ENCODE peak calls at places on chromosome 16, in four cellular contexts. L is adrenal gland, A is transverse colon, F is testis. H is an unnamed sample.
A peak's percentile ranks its signal among the peaks of the same experiment; 100 is the strongest.

GRCh38 chr16:12159672-12160071 is 183.1 kb downstream of the SNX29 start:
- DNase-seq in L (no peak), A (no peak), F (no peak), H (no peak)

GRCh38 chr16:57266531-57267268 is 17.8 kb downstream of the PLLP start:
- DNase-seq in L (no peak), A (no peak), F (peak; percentile 54), H (no peak)

GRCh38 chr16:28193530-28194423 is 18.0 kb downstream of the XPO6 start:
- DNase-seq in L (no peak), A (no peak), F (no peak), H (no peak)

GRCh38 chr16:2966043-2966802 is 2.1 kb downstream of the KREMEN2 start:
- DNase-seq in L (no peak), A (peak; percentile 8), F (no peak), H (no peak)

GRCh38 chr16:65822148-65822547 is 544.3 kb upstream of the CDH5 start:
- DNase-seq in L (no peak), A (no peak), F (no peak), H (no peak)

GRCh38 chr16:12434567-12434966 is 369.1 kb downstream of the CPPED1 start:
- DNase-seq in L (no peak), A (no peak), F (peak; percentile 32), H (no peak)

GRCh38 chr16:89026121-89026612 is 49.2 kb upstream of the CBFA2T3 start:
- DNase-seq in L (no peak), A (no peak), F (no peak), H (no peak)

GRCh38 chr16:47262938-47263337 is 119.2 kb upstream of the NETO2 start:
- DNase-seq in L (no peak), A (no peak), F (no peak), H (no peak)

GRCh38 chr16:55047903-55048497 is 117.3 kb downstream of the IRX5 start:
- DNase-seq in L (no peak), A (no peak), F (no peak), H (no peak)

GRCh38 chr16:31038993-31039392 is 5.6 kb downstream of the STX4 start:
- DNase-seq in L (no peak), A (no peak), F (no peak), H (no peak)

GRCh38 chr16:87076950-87077749 is 240.0 kb downstream of the C16orf95 start:
- DNase-seq in L (peak; percentile 50), A (peak; percentile 67), F (no peak), H (no peak)

GRCh38 chr16:2975161-2975795 is 5.0 kb downstream of the PKMYT1 start:
- DNase-seq in L (no peak), A (no peak), F (no peak), H (no peak)

GRCh38 chr16:4384497-4384896 is 12.8 kb downstream of the VASN start:
- DNase-seq in L (no peak), A (no peak), F (no peak), H (no peak)

GRCh38 chr16:13122074-13122473 is 220.7 kb downstream of the SHISA9 start:
- DNase-seq in L (no peak), A (no peak), F (no peak), H (no peak)

GRCh38 chr16:11183035-11183812 is 72.8 kb downstream of the SOCS1 start:
- DNase-seq in L (no peak), A (peak; percentile 30), F (no peak), H (no peak)

GRCh38 chr16:84013787-84014569 is 28.6 kb downstream of the SLC38A8 start:
- DNase-seq in L (peak; percentile 84), A (peak; percentile 92), F (peak; percentile 81), H (no peak)

GRCh38 chr16:621526-622105 is 9.2 kb upstream of the WFIKKN1 start:
- DNase-seq in L (no peak), A (no peak), F (no peak), H (no peak)

GRCh38 chr16:63447121-63447520 is 1410.9 kb upstream of the CDH8 start:
- DNase-seq in L (no peak), A (no peak), F (no peak), H (no peak)

GRCh38 chr16:1458977-1459341 is 14.6 kb upstream of the CCDC154 start:
- DNase-seq in L (no peak), A (no peak), F (no peak), H (no peak)

GRCh38 chr16:59684911-59685310 is 950.8 kb upstream of the GOT2 start:
- DNase-seq in L (no peak), A (no peak), F (no peak), H (no peak)

DNA sequence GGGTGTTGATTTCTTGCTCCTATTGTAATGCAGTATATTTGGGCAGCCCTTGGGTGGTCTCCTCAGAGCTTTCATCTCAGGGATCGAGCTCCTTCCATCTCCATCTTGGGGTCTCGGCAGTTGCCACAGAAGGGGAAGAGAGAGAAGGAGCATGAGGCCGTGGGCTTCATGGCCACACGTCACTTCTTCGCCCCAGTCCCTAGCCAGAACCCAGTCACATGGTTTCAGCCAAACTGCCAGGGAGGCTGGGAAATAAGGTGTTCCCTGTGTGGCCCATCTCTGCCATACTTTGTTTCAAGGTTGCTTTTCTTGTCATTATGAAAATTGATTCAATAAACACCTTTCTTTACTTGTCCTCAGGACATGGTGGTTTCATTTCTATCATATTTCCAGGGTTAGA is 68.4 kb upstream of the NKD1 start:
- DNase-seq in L (no peak), A (no peak), F (no peak), H (no peak)
- TF ChIP-seq POLR2A in L (no peak), A (no peak), F (no peak), H (no peak)

GRCh38 chr16:79598341-79599181 is 2.0 kb downstream of the MAF start:
- DNase-seq in L (peak; percentile 67), A (peak; percentile 41), F (peak; percentile 50), H (peak; percentile 67)
- H3K4me3 ChIP-seq in L (peak overlapping the region; percentile 48), A (peak overlapping the region; percentile 46), F (peak overlapping the region; percentile 83), H (peak overlapping the region; percentile 73)

GRCh38 chr16:67179421-67180080 is 4.2 kb downstream of the MATCAP1 start:
- DNase-seq in L (no peak), A (no peak), F (no peak), H (peak; percentile 39)

GRCh38 chr16:67180166-67180565 is 3.6 kb downstream of the MATCAP1 start:
- DNase-seq in L (no peak), A (no peak), F (no peak), H (no peak)

GRCh38 chr16:67174706-67175231 is 4.4 kb downstream of the NOL3 start:
- DNase-seq in L (no peak), A (no peak), F (no peak), H (peak; percentile 56)

GRCh38 chr16:67176662-67177061 is 6.3 kb downstream of the NOL3 start:
- DNase-seq in L (no peak), A (no peak), F (no peak), H (peak; percentile 50)

DNA sequence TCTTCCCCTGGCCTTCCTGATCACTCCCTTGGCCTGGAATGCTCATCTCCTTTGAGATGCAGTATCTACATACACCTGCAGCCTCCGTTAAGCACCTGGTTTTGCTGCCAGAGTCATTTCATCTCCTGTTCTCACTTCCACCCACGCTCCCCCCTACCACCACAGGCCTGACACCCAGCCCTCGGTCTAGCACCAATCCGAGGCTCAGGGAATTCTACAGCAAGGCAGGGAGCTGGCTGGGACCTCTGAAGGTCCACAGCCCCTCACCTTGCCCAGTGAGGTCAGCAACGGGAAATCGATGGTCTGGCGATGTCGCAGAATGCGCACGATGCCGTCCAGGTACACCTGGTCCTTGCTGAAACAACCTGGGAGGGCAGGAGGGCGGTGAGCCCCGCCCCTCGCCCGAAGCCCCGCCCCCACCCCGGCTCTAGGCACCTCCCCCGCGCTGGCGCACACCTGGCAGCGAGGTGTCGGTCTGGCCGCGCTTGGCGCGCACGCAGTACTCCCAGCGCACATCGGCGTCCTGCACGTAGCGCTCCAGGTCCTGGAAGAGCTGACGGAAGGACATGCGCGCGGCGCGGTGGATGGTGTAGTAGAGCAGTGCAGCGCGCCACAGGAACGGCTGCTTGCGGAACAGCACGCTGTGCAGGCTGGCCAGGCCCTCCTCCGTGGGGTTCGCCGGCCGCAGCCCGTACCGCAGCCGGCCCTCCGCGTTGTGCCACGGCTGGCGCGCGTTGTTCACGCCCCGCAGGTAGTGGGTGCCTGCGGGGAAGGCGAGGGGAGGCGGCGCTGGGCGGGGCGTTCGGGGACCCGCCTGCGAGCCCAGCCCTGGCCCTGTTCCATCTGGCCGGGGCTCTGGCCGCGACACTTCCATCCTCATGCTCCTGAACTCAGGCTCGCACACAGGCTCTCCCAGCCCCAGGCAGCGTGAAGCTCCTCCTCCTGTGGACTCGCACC is 5.7 kb downstream of the MATCAP1 start:
- DNase-seq in L (peak; percentile 82), A (peak; percentile 87), F (peak; percentile 65), H (peak; percentile 65)
- TF ChIP-seq POLR2A in L (peak; percentile 53), A (peak; percentile 67), F (no peak), H (no peak)

GRCh38 chr16:22291020-22291419 is 6.2 kb upstream of the POLR3E start:
- DNase-seq in L (no peak), A (no peak), F (no peak), H (no peak)
- H3K4me3 ChIP-seq in L (no peak overlapping the region), A (no peak overlapping the region), F (no peak overlapping the region), H (no peak overlapping the region)

GRCh38 chr16:50680907-50681885 is at the start of gene SNX20:
- DNase-seq in L (peak; percentile 51), A (peak; percentile 58), F (peak; percentile 29), H (peak; percentile 5)
- TF ChIP-seq POLR2A in L (no peak), A (no peak), F (no peak), H (no peak)

DNA sequence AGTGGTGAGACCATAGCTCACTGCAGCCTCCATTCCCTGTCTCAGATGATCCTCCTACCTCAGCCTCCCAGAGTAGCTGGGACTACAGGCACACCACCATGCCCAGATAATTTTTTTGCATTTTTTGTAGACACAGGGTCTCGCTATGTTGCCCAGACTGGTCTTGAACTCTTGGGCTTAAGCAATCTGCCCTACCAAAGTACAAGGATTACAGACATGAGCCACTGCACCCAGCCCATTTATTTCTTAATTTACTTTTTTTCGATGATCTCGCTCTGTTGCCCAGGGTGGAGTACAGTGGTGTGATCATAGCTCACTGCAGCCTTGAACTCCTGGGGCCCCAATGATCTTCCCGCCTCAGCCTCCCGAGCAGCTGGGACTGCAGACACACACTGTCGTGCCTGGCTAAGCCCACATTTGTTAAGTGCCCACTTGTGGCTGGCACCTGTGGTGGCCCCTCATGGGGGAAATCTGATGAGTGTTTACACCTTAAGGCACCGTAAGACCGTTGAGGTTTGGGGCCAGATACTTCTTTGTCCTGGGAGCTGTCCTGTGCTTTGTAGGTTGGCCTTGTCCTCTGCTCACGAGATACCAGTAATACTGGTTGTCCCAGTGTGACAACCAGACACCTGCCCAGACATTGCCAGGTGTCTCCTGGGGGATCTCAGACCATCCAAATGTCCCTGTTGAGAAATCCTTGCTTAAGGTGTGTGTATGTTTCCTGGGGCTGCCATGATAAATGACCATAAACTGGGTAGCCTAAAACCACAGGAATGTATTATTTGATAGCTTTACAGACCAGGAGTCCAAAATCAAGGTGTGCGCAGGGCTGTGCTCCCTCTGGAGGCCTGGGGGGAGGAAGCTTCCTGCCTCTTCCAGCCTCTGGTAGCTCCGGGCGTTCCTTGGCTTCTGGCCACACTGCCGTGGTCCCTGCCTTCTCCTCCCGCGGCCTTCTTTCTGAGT is 141.4 kb upstream of the GSE1 start:
- DNase-seq in L (no peak), A (peak; percentile 67), F (peak; percentile 81), H (peak; percentile 73)
- H3K4me3 ChIP-seq in L (no peak overlapping the region), A (no peak overlapping the region), F (no peak overlapping the region), H (no peak overlapping the region)